ENCODE peak calls at places on chromosomes 3 and 15, in ten cellular contexts. J is kidney tubule cell; D is HT1080; O is caudate nucleus; F is HCT116; Z is anterior cingulate cortex; V is activated naive CD8-positive, alpha-beta T cell treated with anti-CD3 and anti-CD28 coated beads, Interleukin-2, amount 50 U/mL, for 24 hours; M is T1000; X is activated CD4-positive, alpha-beta T cell treated with anti-CD3 and anti-CD28 coated beads for 1 hour; U is activated CD8-positive, alpha-beta memory T cell treated with anti-CD3 and anti-CD28 coated beads, Interleukin-2, amount 10 ng/mL, durations not matched to agents 7 days and 5 days. B is an unnamed sample.

GRCh38 chr3:175464362-175464761 is 605.2 kb downstream of the NAALADL2 start:
- DNase-seq in J (no peak), D (no peak), O (no peak), F (no peak), Z (no peak), V (no peak), M (no peak), X (no peak), U (no peak), B (no peak)

GRCh38 chr3:146131616-146132410 is 29.2 kb downstream of the PLOD2 start:
- DNase-seq in J (peak; percentile 92), D (peak; percentile 79), O (no peak), F (no peak), Z (no peak), V (no peak), M (no peak), X (no peak), U (no peak), B (no peak)

GRCh38 chr3:126137490-126138130 is 42.8 kb downstream of the ALDH1L1 start:
- DNase-seq in J (no peak), D (no peak), O (no peak), F (no peak), Z (no peak), V (no peak), M (no peak), X (peak; percentile 3), U (peak; percentile 19), B (peak; percentile 12)

GRCh38 chr15:95169701-95170459 is 938.5 kb downstream of the MCTP2 start:
- DNase-seq in J (no peak), D (no peak), O (peak; percentile 1), F (no peak), Z (no peak), V (no peak), M (no peak), X (no peak), U (no peak), B (no peak)

GRCh38 chr3:152151216-152151874 is 117.4 kb upstream of the MBNL1 start:
- DNase-seq in J (no peak), D (no peak), O (no peak), F (no peak), Z (no peak), V (no peak), M (no peak), X (no peak), U (no peak), B (no peak)

GRCh38 chr15:61195116-61196002 is 33.7 kb downstream of the RORA start:
- DNase-seq in J (peak; percentile 37), D (peak; percentile 54), O (no peak), F (peak; percentile 26), Z (no peak), V (no peak), M (no peak), X (no peak), U (no peak), B (no peak)

GRCh38 chr15:50562735-50563640 is 16.5 kb upstream of the USP50 start:
- DNase-seq in J (no peak), D (no peak), O (no peak), F (no peak), Z (no peak), V (no peak), M (no peak), X (no peak), U (peak; percentile 74), B (no peak)

GRCh38 chr15:69760263-69760855 is 307.7 kb downstream of the RPLP1 start:
- DNase-seq in J (no peak), D (no peak), O (no peak), F (no peak), Z (no peak), V (peak; percentile 36), M (no peak), X (no peak), U (peak; percentile 65), B (no peak)

GRCh38 chr3:52444860-52445793 is at the start of gene SEMA3G:
- DNase-seq in J (peak; percentile 71), D (peak; percentile 59), O (no peak), F (peak; percentile 74), Z (no peak), V (peak; percentile 77), M (peak; percentile 19), X (peak; percentile 56), U (peak; percentile 89), B (peak; percentile 61)

GRCh38 chr15:70356062-70356860 is 258.5 kb upstream of the TLE3 start:
- DNase-seq in J (no peak), D (no peak), O (no peak), F (no peak), Z (no peak), V (no peak), M (no peak), X (no peak), U (no peak), B (no peak)

GRCh38 chr3:27985369-27986035 is 255.9 kb upstream of the CMC1 start:
- DNase-seq in J (no peak), D (peak; percentile 27), O (no peak), F (no peak), Z (no peak), V (no peak), M (no peak), X (no peak), U (no peak), B (no peak)

GRCh38 chr3:186520436-186520835 is 23.7 kb downstream of the CRYGS start:
- DNase-seq in J (no peak), D (no peak), O (no peak), F (no peak), Z (no peak), V (no peak), M (no peak), X (no peak), U (no peak), B (no peak)

GRCh38 chr15:43441316-43441715 is 51.6 kb downstream of the TP53BP1 start:
- DNase-seq in J (peak; percentile 41), D (peak; percentile 34), O (no peak), F (no peak), Z (no peak), V (no peak), M (no peak), X (no peak), U (no peak), B (no peak)

GRCh38 chr3:14444380-14444779 is 42.0 kb downstream of the SLC6A6 start:
- DNase-seq in J (no peak), D (no peak), O (no peak), F (no peak), Z (no peak), V (no peak), M (no peak), X (no peak), U (no peak), B (no peak)

GRCh38 chr15:64912926-64913325 is 1.2 kb downstream of the ANKDD1A start:
- DNase-seq in J (no peak), D (no peak), O (no peak), F (no peak), Z (no peak), V (no peak), M (no peak), X (no peak), U (no peak), B (no peak)

GRCh38 chr3:97821810-97822775 is at the start of gene CRYBG3:
- DNase-seq in J (peak; percentile 89), D (peak; percentile 80), O (peak; percentile 81), F (peak; percentile 35), Z (peak; percentile 77), V (peak; percentile 85), M (peak; percentile 77), X (peak; percentile 72), U (peak; percentile 90), B (peak; percentile 75)

GRCh38 chr3:72888546-72889309 is 882 bp downstream of the GXYLT2 start:
- DNase-seq in J (no peak), D (peak; percentile 14), O (peak; percentile 51), F (no peak), Z (no peak), V (no peak), M (no peak), X (no peak), U (no peak), B (no peak)

GRCh38 chr3:158685151-158685550 is 12.7 kb upstream of the LXN start:
- DNase-seq in J (no peak), D (no peak), O (no peak), F (no peak), Z (no peak), V (no peak), M (no peak), X (no peak), U (no peak), B (no peak)

GRCh38 chr3:184428561-184429175 is 48.8 kb downstream of the CHRD start:
- DNase-seq in J (no peak), D (no peak), O (no peak), F (no peak), Z (peak; percentile 52), V (no peak), M (no peak), X (no peak), U (no peak), B (no peak)

GRCh38 chr3:55467099-55467498 is 20.0 kb downstream of the WNT5A start:
- DNase-seq in J (no peak), D (no peak), O (no peak), F (no peak), Z (no peak), V (no peak), M (no peak), X (no peak), U (no peak), B (no peak)

GRCh38 chr3:150078983-150079739 is 108.5 kb upstream of the PFN2 start:
- DNase-seq in J (peak; percentile 96), D (peak; percentile 64), O (no peak), F (no peak), Z (no peak), V (no peak), M (peak; percentile 68), X (no peak), U (no peak), B (no peak)

GRCh38 chr15:89164712-89165211 is 56.6 kb downstream of the RLBP1 start:
- DNase-seq in J (peak; percentile 20), D (no peak), O (no peak), F (no peak), Z (no peak), V (no peak), M (no peak), X (no peak), U (no peak), B (no peak)

GRCh38 chr3:126518779-126519177 is 1.2 kb upstream of the UROC1 start:
- DNase-seq in J (no peak), D (no peak), O (no peak), F (no peak), Z (no peak), V (no peak), M (no peak), X (no peak), U (no peak), B (no peak)

GRCh38 chr3:13308406-13308805 is 111.7 kb downstream of the NUP210 start:
- DNase-seq in J (peak; percentile 61), D (peak; percentile 53), O (peak; percentile 55), F (peak; percentile 24), Z (peak; percentile 41), V (peak; percentile 22), M (no peak), X (no peak), U (no peak), B (no peak)

GRCh38 chr15:51117270-51117669 is 22.6 kb upstream of the TNFAIP8L3 start:
- DNase-seq in J (peak; percentile 75), D (peak; percentile 77), O (no peak), F (no peak), Z (no peak), V (no peak), M (no peak), X (no peak), U (no peak), B (no peak)

GRCh38 chr15:52493968-52494367 is 34.7 kb downstream of the MYO5A start:
- DNase-seq in J (peak; percentile 15), D (peak; percentile 11), O (no peak), F (no peak), Z (no peak), V (no peak), M (no peak), X (no peak), U (no peak), B (no peak)

GRCh38 chr3:55461896-55462295 is 25.2 kb downstream of the WNT5A start:
- DNase-seq in J (peak; percentile 63), D (peak; percentile 71), O (no peak), F (no peak), Z (no peak), V (no peak), M (no peak), X (no peak), U (no peak), B (no peak)

GRCh38 chr3:95775486-95776094 is 1038.8 kb upstream of the EPHA6 start:
- DNase-seq in J (no peak), D (no peak), O (no peak), F (no peak), Z (no peak), V (no peak), M (no peak), X (no peak), U (no peak), B (no peak)

B was measured in natural killer cell.